ENCODE peak calls at places on chromosome 2, in nine cellular contexts. X is lower lobe of right lung; L is CD4-positive, alpha-beta T cell; U is ovary; E is K562; H is A549; C is PC-3; Y is left ventricle myocardium inferior; I is cardiac muscle cell. M is an unnamed sample.

GRCh38 chr2:168470880-168471475 is 14.9 kb downstream of the CERS6 start:
- DNase-seq in X (no peak), L (no peak), U (no peak), E (no peak), H (no peak), C (no peak), Y (no peak), I (peak; percentile 71), M (no peak)

GRCh38 chr2:128573116-128573515 is 254.4 kb upstream of the HS6ST1 start:
- DNase-seq in X (no peak), L (no peak), U (no peak), E (no peak), H (no peak), C (no peak), Y (no peak), I (no peak), M (peak; percentile 37)

GRCh38 chr2:173984866-173985588 is 19.9 kb upstream of the SP3 start:
- DNase-seq in X (no peak), L (no peak), U (peak; percentile 41), E (no peak), H (no peak), C (no peak), Y (no peak), I (no peak), M (no peak)

GRCh38 chr2:240383871-240384700 is 51.4 kb upstream of the GPC1 start:
- DNase-seq in X (peak; percentile 35), L (no peak), U (peak; percentile 16), E (no peak), H (no peak), C (no peak), Y (peak; percentile 12), I (no peak), M (peak; percentile 38)

GRCh38 chr2:164793531-164793930 is 48.1 kb downstream of the COBLL1 start:
- DNase-seq in X (no peak), L (no peak), U (no peak), E (no peak), H (no peak), C (no peak), Y (no peak), I (no peak), M (no peak)

GRCh38 chr2:12816379-12817306 is 99.9 kb downstream of the TRIB2 start:
- DNase-seq in X (no peak), L (no peak), U (no peak), E (no peak), H (no peak), C (peak; percentile 75), Y (no peak), I (no peak), M (no peak)

GRCh38 chr2:54895735-54896134 is 154.5 kb downstream of the RTN4 start:
- DNase-seq in X (no peak), L (no peak), U (no peak), E (no peak), H (no peak), C (no peak), Y (no peak), I (no peak), M (no peak)

GRCh38 chr2:112700004-112700667 is 20.7 kb upstream of the NT5DC4 start:
- DNase-seq in X (no peak), L (no peak), U (no peak), E (no peak), H (no peak), C (no peak), Y (no peak), I (no peak), M (no peak)

GRCh38 chr2:95384854-95385569 is 17.5 kb upstream of the FAHD2A start:
- DNase-seq in X (no peak), L (no peak), U (no peak), E (no peak), H (no peak), C (no peak), Y (peak; percentile 43), I (no peak), M (peak; percentile 63)

GRCh38 chr2:159946326-159946992 is 116.0 kb downstream of the PLA2R1 start:
- DNase-seq in X (no peak), L (no peak), U (no peak), E (no peak), H (no peak), C (peak; percentile 89), Y (no peak), I (no peak), M (no peak)

GRCh38 chr2:72893594-72894319 is 6.5 kb downstream of the SPR start:
- DNase-seq in X (no peak), L (no peak), U (no peak), E (peak; percentile 76), H (peak; percentile 69), C (peak; percentile 54), Y (peak; percentile 36), I (peak; percentile 82), M (no peak)

GRCh38 chr2:50343157-50343821 is 688.6 kb downstream of the NRXN1 start:
- DNase-seq in X (no peak), L (no peak), U (no peak), E (no peak), H (no peak), C (no peak), Y (no peak), I (no peak), M (no peak)

GRCh38 chr2:25740810-25741381 is 67.5 kb upstream of the DTNB start:
- DNase-seq in X (no peak), L (no peak), U (no peak), E (no peak), H (no peak), C (no peak), Y (no peak), I (no peak), M (no peak)

GRCh38 chr2:150479075-150479915 is 8.2 kb downstream of the RND3 start:
- DNase-seq in X (no peak), L (no peak), U (no peak), E (no peak), H (no peak), C (peak; percentile 92), Y (no peak), I (no peak), M (no peak)

GRCh38 chr2:898319-898718 is 52.3 kb upstream of the SNTG2 start:
- DNase-seq in X (no peak), L (no peak), U (no peak), E (peak; percentile 26), H (no peak), C (peak; percentile 33), Y (no peak), I (no peak), M (no peak)

GRCh38 chr2:65355190-65355831 is 77.1 kb downstream of the SPRED2 start:
- DNase-seq in X (no peak), L (no peak), U (no peak), E (no peak), H (no peak), C (peak; percentile 60), Y (no peak), I (no peak), M (no peak)

GRCh38 chr2:115541808-115542207 is 1099.4 kb downstream of the DPP10 start:
- DNase-seq in X (no peak), L (no peak), U (no peak), E (no peak), H (no peak), C (no peak), Y (no peak), I (no peak), M (no peak)
- TF ChIP-seq CTCF in X (no peak), L (no peak), U (no peak), E (no peak), H (no peak), C (no peak), Y (no peak), I (no peak), M (no peak)

DNA sequence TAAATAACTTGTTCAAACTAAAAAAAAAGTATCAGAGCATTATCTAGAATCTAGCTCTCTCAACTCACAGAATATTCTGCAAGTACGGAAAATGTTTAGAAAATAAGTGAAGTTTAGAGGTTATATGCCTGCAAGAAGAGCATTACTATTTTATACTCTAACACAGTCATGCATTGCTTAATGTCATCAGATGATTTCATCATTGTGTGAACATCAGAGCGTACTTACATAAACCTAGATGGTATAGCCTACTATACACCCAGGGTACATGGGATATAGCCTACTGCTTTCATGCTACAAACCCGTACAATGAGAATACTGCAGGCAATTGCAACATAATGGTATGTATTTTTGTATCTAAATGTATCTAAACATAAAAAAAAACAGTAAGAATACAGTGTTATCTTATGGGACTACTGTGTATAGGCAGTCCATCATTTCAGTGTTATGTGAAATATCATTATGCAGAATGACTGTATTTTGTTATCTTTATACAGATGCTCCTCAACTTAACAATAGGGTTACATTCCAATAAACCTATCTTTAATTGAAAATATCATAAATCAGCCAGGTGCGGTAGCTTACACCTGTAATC is 6.0 kb downstream of the NCKAP1 start:
- DNase-seq in X (no peak), L (no peak), U (no peak), E (no peak), H (no peak), C (no peak), Y (no peak), I (no peak), M (no peak)
- H3K27ac ChIP-seq in X (no peak overlapping the region), L (no peak overlapping the region), U (no peak overlapping the region), E (peak overlapping the region; percentile 13), H (peak overlapping the region; percentile 12), C (no peak overlapping the region), Y (peak overlapping the region; percentile 59), I (peak overlapping the region; percentile 63), M (peak overlapping the region; percentile 99)

DNA sequence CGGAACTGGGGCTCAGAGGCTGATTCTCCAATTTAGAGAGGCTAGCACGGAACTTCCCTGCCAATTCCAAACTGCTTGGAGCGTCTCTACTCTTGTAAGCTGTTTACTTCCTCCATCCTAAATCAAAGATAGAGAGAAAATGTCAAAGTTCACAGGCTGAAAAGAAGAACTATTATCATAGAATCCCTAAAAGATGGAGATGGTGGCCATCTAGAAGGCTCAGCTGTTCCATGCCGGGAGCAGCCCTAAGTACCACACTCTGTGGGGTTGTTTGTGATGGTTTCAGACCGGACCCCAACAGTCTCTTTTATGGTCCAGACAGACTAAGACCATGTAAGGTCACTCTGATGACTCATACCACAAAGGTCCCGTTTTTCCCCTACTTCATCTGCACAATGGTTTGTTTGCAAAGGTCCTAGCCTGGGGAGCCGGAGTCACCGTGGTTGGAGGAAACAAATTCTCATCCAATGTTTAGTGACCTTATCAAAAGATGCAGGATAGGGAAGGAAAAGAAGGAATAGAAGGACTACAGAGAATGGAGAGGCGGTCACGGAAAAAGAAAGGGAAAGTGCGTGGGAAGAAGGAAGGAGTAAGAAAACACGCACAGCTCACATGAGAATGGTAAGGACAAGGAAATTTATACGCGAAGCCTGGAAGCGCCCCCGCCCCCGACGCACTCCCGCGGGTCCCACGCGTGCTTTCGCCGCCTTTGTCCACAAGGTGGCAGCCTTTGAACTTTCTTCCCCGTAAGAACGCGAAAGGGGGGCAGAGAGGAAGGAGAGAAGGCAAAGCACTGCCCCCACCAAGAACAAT is 463 bp upstream of the ANTXR1 start:
- DNase-seq in X (peak; percentile 74), L (peak; percentile 34), U (peak; percentile 87), E (peak; percentile 68), H (peak; percentile 74), C (peak; percentile 68), Y (peak; percentile 72), I (peak; percentile 75), M (peak; percentile 84)
- TF ChIP-seq CTCF in X (peak; percentile 74), L (peak; percentile 65), U (peak; percentile 88), E (peak; percentile 52), H (peak; percentile 89), C (peak; percentile 72), Y (peak; percentile 81), I (peak; percentile 82), M (peak; percentile 93)

DNA sequence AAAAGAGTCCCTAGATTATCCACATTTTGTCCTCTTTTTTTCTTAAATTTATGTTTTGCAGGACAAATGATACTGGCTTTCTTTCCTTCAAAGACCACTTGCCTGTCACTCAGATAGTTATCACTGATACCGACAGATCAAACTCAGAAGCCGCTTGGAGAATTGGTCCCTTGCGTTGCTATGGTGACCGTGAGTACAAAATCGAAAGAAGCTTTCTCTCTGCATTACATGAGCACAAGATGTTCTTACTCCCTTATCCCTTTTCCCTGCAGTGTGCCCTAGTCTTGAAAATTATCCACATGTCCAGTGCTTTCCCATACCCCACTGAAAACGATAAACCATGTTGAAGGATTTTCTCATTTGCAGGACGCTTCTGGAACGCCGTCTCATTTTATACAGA is 738.5 kb downstream of the CNTNAP5 start:
- DNase-seq in X (no peak), L (no peak), U (no peak), E (no peak), H (no peak), C (no peak), Y (no peak), I (no peak), M (no peak)
- H3K27ac ChIP-seq in X (no peak overlapping the region), L (no peak overlapping the region), U (no peak overlapping the region), E (no peak overlapping the region), H (no peak overlapping the region), C (no peak overlapping the region), Y (no peak overlapping the region), I (no peak overlapping the region), M (no peak overlapping the region)

M was measured in sigmoid colon.